ENCODE peak calls at places on chromosomes 5 and 9, in four cellular contexts. J, B, I and P are unnamed samples. For H3K4me1, the result is how much of the 10 kb centered on the place peaks cover.

GRCh38 chr9:34659592-34660253 is 2.7 kb downstream of the CCL27 start:
- DNase-seq in B (peak), J (no peak), I (peak), P (peak)

GRCh38 chr5:19462019-19462418 is 526.0 kb downstream of the CDH18 start:
- DNase-seq in B (no peak), I (no peak), J (no peak), P (no peak)

GRCh38 chr9:112174965-112175795 is at the start of gene SUSD1:
- DNase-seq in J (peak), I (no peak), B (peak), P (peak)

GRCh38 chr5:115179959-115180709 is 10.4 kb upstream of the TRIM36 start:
- DNase-seq in J (peak), I (no peak), B (peak), P (peak)

GRCh38 chr9:105062222-105062850 is 134.4 kb upstream of the ABCA1 start:
- DNase-seq in I (no peak), B (no peak), J (no peak), P (no peak)

GRCh38 chr5:151041577-151042268 is 21.3 kb downstream of the GPX3 start:
- DNase-seq in J (no peak), B (no peak), I (no peak), P (no peak)

GRCh38 chr9:97787551-97787950 is 65.5 kb upstream of the FOXE1 start:
- DNase-seq in I (no peak), J (no peak), B (no peak), P (no peak)

GRCh38 chr5:55071413-55071812 is 31.0 kb upstream of the GZMA start:
- DNase-seq in I (no peak), J (peak), B (no peak), P (no peak)

GRCh38 chr9:7965091-7965490 is 165.5 kb upstream of the DMAC1 start:
- DNase-seq in B (no peak), I (no peak), J (no peak), P (no peak)

GRCh38 chr5:143355710-143356109 is 47.8 kb downstream of the NR3C1 start:
- DNase-seq in B (peak), J (no peak), I (peak), P (peak)

GRCh38 chr9:124133752-124134151 is 122.2 kb downstream of the LHX2 start:
- DNase-seq in J (peak), I (no peak), B (peak), P (peak)

GRCh38 chr5:56360816-56361215 is 127.7 kb upstream of the ANKRD55 start:
- DNase-seq in I (no peak), J (no peak), B (no peak), P (no peak)

GRCh38 chr5:115262066-115262404 is 642 bp downstream of the PGGT1B start:
- DNase-seq in I (no peak), B (no peak), J (peak), P (no peak)

GRCh38 chr9:82106536-82106935 is 118.0 kb downstream of the SPATA31D1 start:
- DNase-seq in B (no peak), I (no peak), J (no peak), P (no peak)

GRCh38 chr5:112445626-112446350 is 26.7 kb upstream of the EPB41L4A start:
- DNase-seq in B (no peak), J (no peak), I (no peak), P (no peak)

DNA sequence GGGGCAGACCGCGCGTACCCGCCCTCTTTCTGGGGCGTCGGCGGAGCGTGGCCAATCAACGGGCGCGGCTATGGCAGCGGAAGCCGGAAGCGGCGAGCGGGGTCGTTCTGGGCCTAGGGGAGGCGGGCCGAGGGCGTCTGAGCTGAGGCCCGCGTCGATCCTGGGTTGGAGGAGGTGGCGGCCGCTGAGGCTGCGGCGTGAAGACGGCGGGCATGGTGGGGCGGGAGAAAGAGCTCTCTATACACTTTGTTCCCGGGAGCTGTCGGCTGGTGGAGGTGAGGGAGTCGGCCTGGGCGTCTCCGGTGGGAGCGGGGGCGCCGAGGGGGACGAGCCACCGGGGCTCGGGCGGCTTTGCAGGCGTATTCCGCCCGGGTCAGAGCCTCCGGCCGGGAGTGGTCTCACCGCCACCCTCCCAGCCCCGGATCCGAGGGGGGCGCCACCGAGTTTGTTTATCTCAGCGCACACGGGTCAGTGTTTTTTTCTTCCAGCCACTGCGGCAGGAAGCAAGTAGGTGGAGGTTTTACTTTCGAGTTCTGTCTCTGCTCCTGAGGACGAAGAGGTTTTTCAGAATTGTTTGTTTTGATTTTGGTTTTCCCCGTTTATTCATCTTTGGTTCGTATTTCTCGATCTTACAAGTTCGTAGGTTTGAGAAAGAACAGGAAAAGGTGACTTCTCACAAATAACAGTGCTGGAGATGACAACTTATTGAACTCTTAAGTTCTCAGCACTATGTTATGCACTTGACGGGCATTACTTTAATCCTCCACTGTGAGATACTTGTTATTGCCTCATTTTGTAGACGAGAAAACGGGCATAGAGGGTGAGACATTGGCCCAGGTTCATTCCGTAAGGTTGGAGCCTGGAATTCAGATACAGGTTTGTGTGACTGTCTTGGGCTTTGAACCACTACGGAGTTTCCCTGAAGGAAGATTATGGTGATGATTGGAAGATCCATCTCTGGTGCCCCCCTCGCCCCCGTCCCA is at the start of gene MAT2B:
- DNase-seq in B (peak), J (peak), I (peak), P (peak)
- H3K4me1 ChIP-seq in B (under half), J (under half), I (under half), P (under half)

GRCh38 chr5:16862777-16863176 is 73.3 kb downstream of the MYO10 start:
- DNase-seq in I (no peak), B (no peak), J (no peak), P (no peak)

GRCh38 chr5:16863380-16864007 is 72.6 kb downstream of the MYO10 start:
- DNase-seq in J (no peak), I (no peak), B (no peak), P (no peak)

GRCh38 chr5:16866795-16867584 is 69.1 kb downstream of the MYO10 start:
- DNase-seq in J (peak), B (peak), I (peak), P (no peak)

GRCh38 chr5:16866220-16866619 is 69.9 kb downstream of the MYO10 start:
- DNase-seq in J (no peak), B (no peak), I (no peak), P (no peak)

GRCh38 chr5:16864566-16864965 is 71.5 kb downstream of the MYO10 start:
- DNase-seq in B (no peak), J (no peak), I (no peak), P (no peak)
- H3K4me1 ChIP-seq in B (under half), J (half or more), I (under half), P (under half)

GRCh38 chr5:82421119-82421518 is 143.0 kb upstream of the RPS23 start:
- DNase-seq in B (no peak), I (no peak), J (no peak), P (no peak)

GRCh38 chr5:82422001-82422740 is 144.0 kb upstream of the RPS23 start:
- DNase-seq in I (no peak), J (no peak), B (no peak), P (no peak)

GRCh38 chr5:82419559-82420332 is 141.6 kb upstream of the RPS23 start:
- DNase-seq in J (peak), I (no peak), B (no peak), P (no peak)

GRCh38 chr5:82425591-82425990 is 147.4 kb upstream of the RPS23 start:
- DNase-seq in J (no peak), B (no peak), I (no peak), P (no peak)

DNA sequence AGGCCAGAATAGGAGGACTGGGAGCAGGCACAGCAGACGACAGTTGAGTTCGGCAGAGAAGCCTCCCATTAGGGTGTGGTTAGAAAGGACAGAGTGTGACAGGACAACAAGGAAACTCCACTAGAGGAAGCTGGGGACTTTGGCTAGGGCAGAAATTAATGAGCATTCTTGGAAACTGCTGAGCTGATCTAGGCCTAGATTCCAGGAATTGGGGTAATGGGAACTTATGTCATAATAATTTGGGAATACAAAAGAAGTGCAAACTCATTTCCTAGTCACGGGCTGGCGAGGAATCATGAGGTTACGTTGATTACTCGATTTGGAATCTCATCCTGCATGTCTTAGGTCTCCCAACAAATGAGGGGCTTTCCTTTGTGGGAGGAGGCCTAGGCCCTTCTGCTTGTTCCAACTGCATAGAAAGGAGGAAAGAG is 144.6 kb upstream of the RPS23 start:
- DNase-seq in B (peak), J (no peak), I (no peak), P (no peak)
- H3K4me1 ChIP-seq in B (under half), J (under half), I (under half), P (under half)

DNA sequence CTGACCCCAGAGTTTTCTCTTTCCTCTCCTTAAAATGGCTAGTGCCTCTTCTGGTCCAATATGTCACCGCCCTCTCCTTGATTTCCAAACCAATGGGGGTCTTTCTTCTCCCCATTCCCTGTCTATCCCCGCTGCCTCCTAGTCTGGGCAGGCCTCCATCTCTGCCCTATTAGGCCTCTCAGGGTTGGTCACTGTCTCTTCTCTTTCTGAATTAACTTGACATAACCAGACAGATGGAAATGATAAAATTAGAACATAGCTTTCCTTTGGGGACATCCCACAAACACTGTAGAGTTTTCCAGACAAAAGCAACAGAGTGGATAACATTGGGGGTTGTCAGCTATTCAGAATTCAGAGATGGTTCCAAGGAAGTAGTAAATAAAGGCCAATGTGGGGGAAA is 24.8 kb downstream of the LHX6 start:
- DNase-seq in J (no peak), B (no peak), I (no peak), P (no peak)
- H3K4me1 ChIP-seq in J (under half), B (under half), I (under half), P (under half)

DNA sequence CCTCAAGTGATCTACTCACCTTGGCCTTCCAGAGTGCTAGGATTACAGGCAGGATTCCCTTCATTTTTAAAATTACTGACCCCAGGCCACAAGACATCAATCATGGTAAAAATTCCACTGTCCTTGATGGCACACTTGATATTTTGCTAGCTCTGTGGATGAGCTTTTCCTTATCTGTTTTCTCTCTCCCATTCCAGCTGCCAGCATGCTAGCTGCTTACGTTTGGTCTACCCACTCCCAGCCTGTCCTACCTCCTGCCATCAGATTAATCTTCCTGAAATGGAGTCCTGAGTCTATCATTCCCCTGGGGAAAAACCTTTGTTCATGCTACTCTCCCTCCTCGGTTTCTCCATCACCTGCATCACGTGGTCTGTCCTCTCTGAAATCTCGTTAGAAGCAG is 108.9 kb downstream of the F2RL2 start:
- DNase-seq in B (no peak), I (no peak), J (no peak), P (no peak)
- H3K4me1 ChIP-seq in B (under half), I (under half), J (under half), P (under half)